ENCODE peak calls at places on chromosomes 3 and 15, in eight cellular contexts. O is IMR-90, B is AG09319, R is lower lobe of right lung, F is A549, G is heart left ventricle, T is suprapubic skin, S is breast epithelium. X is an unnamed sample.

GRCh38 chr15:23397779-23398178 is 43.2 kb downstream of the GOLGA8S start:
- DNase-seq in O (no peak), B (no peak), R (no peak), F (no peak), G (peak; percentile 54), T (no peak), S (no peak), X (no peak)

GRCh38 chr3:11423868-11424267 is 151.7 kb downstream of the ATG7 start:
- DNase-seq in O (no peak), B (no peak), R (no peak), F (no peak), G (no peak), T (no peak), S (no peak), X (no peak)

GRCh38 chr3:46566040-46566631 is at the start of gene LRRC2:
- DNase-seq in O (peak; percentile 76), B (peak; percentile 35), R (no peak), F (no peak), G (peak; percentile 87), T (peak; percentile 78), S (no peak), X (no peak)

GRCh38 chr3:78096488-78097255 is 1056.8 kb downstream of the ROBO2 start:
- DNase-seq in O (peak; percentile 72), B (no peak), R (no peak), F (no peak), G (no peak), T (no peak), S (no peak), X (no peak)

GRCh38 chr3:197132916-197133530 is 103.4 kb upstream of the MELTF start:
- DNase-seq in O (no peak), B (no peak), R (no peak), F (no peak), G (no peak), T (no peak), S (no peak), X (no peak)

GRCh38 chr3:95971573-95971972 is 842.8 kb upstream of the EPHA6 start:
- DNase-seq in O (no peak), B (no peak), R (no peak), F (no peak), G (no peak), T (no peak), S (no peak), X (no peak)

GRCh38 chr3:97612632-97613031 is 151.9 kb upstream of the ARL6 start:
- DNase-seq in O (no peak), B (no peak), R (no peak), F (no peak), G (no peak), T (no peak), S (no peak), X (no peak)

GRCh38 chr3:64143399-64144130 is 81.7 kb downstream of the PRICKLE2 start:
- DNase-seq in O (peak; percentile 75), B (no peak), R (no peak), F (peak; percentile 33), G (no peak), T (no peak), S (no peak), X (no peak)

GRCh38 chr3:36201546-36201945 is 178.8 kb upstream of the STAC start:
- DNase-seq in O (no peak), B (no peak), R (no peak), F (no peak), G (no peak), T (no peak), S (no peak), X (no peak)

GRCh38 chr15:41501961-41502786 is 8.5 kb downstream of the ITPKA start:
- DNase-seq in O (no peak), B (no peak), R (peak; percentile 62), F (no peak), G (no peak), T (no peak), S (no peak), X (no peak)

GRCh38 chr3:54931182-54931581 is 3.3 kb upstream of the LRTM1 start:
- DNase-seq in O (no peak), B (no peak), R (no peak), F (no peak), G (no peak), T (no peak), S (no peak), X (no peak)

GRCh38 chr3:191336833-191337232 is 6.5 kb upstream of the UTS2B start:
- DNase-seq in O (no peak), B (no peak), R (no peak), F (no peak), G (no peak), T (no peak), S (no peak), X (no peak)

GRCh38 chr3:170465935-170466334 is 47.3 kb downstream of the CLDN11 start:
- DNase-seq in O (no peak), B (no peak), R (no peak), F (peak; percentile 46), G (no peak), T (no peak), S (no peak), X (no peak)

GRCh38 chr3:189699873-189700272 is 68.7 kb downstream of the TP63 start:
- DNase-seq in O (no peak), B (no peak), R (no peak), F (no peak), G (no peak), T (no peak), S (no peak), X (no peak)

GRCh38 chr3:61315874-61316273 is 64.6 kb upstream of the FHIT start:
- DNase-seq in O (no peak), B (no peak), R (no peak), F (no peak), G (peak; percentile 24), T (no peak), S (no peak), X (no peak)

GRCh38 chr15:80608688-80609087 is 86.4 kb upstream of the ABHD17C start:
- DNase-seq in O (no peak), B (no peak), R (no peak), F (no peak), G (no peak), T (no peak), S (no peak), X (no peak)

GRCh38 chr3:112338021-112338726 is 5.2 kb downstream of the CD200 start:
- DNase-seq in O (no peak), B (no peak), R (no peak), F (no peak), G (no peak), T (no peak), S (no peak), X (no peak)

GRCh38 chr3:112333386-112334334 is 704 bp downstream of the CD200 start:
- DNase-seq in O (no peak), B (no peak), R (no peak), F (no peak), G (peak; percentile 21), T (no peak), S (no peak), X (no peak)

GRCh38 chr3:112327371-112327951 is 5.5 kb upstream of the CD200 start:
- DNase-seq in O (peak; percentile 68), B (peak; percentile 14), R (no peak), F (peak; percentile 56), G (no peak), T (no peak), S (no peak), X (no peak)

GRCh38 chr3:112334709-112335108 is 1.8 kb downstream of the CD200 start:
- DNase-seq in O (no peak), B (no peak), R (no peak), F (no peak), G (no peak), T (no peak), S (no peak), X (no peak)

GRCh38 chr3:112333002-112333385 is at the start of gene CD200:
- DNase-seq in O (peak; percentile 16), B (no peak), R (peak; percentile 56), F (no peak), G (peak; percentile 40), T (no peak), S (peak; percentile 54), X (peak; percentile 33)
- TF ChIP-seq CTCF in O (no peak), B (no peak), R (no peak), F (no peak), G (no peak), T (no peak), S (no peak), X (no peak)

DNA sequence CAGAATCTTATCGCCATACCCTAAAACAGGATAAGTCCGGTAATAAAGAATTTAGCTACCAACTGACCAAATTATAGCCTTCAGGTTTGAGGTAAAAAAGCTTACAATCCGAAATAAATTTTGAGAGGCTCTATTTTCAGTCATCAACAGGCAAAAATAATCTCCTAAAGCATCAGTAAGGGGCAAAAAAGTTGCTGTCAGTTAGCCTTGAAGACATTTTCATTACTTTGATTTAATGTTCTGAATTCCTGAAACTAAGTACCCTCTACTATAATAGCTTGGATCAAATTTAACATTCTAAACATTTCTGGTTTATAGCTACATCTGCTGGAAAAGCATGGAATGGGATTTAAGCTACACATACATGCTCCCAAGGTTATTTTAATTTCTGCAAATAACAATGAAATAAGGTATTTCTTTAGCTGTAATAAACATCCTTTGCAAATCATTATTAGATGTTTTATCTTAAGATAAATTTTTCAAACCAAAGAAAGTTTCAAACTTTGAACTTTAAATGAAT is 245.5 kb downstream of the ULK4 start:
- DNase-seq in O (peak; percentile 37), B (no peak), R (no peak), F (no peak), G (no peak), T (no peak), S (no peak), X (no peak)
- TF ChIP-seq CTCF in O (peak; percentile 59), B (peak; percentile 53), R (peak; percentile 28), F (peak; percentile 33), G (peak; percentile 27), T (no peak), S (no peak), X (no peak)

DNA sequence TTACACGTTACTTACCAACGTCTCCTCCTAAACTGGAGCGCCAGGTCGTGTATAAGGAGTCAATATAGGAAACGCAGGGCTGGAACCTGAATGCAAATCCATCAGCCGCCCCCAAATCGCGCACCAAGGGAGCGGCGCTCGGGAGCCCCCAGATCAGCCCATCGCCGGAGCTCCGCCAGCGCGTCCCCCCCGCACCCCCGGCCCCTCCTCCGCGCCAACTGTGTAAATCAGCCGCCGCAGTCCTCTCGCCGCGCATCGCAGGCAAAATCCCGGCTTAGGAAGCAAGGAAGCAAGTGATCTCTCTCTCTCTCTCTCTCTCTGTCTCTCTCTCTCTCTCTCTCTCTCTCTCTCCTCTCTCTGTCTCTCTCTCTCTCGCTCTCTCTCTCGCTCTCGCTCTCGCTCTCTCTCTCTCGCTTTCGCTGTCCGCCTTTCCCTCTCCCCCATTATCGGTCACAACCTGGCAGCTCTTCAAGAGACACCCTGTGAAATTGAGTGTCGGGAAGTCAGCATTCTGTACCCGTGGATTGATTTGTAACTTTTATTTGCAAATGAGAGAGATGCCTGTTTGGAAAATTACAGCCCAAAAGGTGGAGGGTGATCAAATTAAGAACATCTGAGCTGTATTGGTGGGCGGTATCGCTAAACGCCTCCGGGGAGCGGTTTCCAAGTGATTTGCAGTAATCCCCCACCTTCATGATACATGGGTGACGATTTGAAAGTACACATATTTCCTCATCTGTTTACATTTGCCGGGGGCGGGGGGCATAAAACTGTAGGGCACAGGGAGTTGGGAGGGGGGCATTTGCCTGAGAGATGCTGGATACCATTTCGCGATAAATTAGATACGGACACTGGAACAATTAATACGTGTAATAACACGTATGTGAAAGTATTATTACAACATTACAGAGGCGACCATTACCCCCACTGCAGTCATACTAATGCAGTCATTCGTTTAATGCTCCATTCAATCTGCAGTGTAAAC is 685 bp upstream of the SLITRK3 start:
- DNase-seq in O (no peak), B (no peak), R (no peak), F (no peak), G (no peak), T (no peak), S (no peak), X (no peak)
- TF ChIP-seq CTCF in O (no peak), B (no peak), R (no peak), F (no peak), G (no peak), T (no peak), S (no peak), X (no peak)

GRCh38 chr15:39583586-39584265 is 2.8 kb downstream of the THBS1 start:
- DNase-seq in O (peak; percentile 73), B (peak; percentile 63), R (no peak), F (peak; percentile 33), G (no peak), T (no peak), S (no peak), X (no peak)
- TF ChIP-seq CTCF in O (peak; percentile 44), B (peak; percentile 39), R (peak; percentile 29), F (no peak), G (no peak), T (no peak), S (no peak), X (no peak)

X was measured in omental fat pad.